ENCODE peak calls at places on chromosome 20, in five cellular contexts. V is progenitor cell of endocrine pancreas; P is stimulated activated CD4-positive, alpha-beta T cell treated with anti-CD3 and anti-CD28 coated beads, Interleukin-1b, Interleukin-23, amount 100 ng/mL, for 24 hours; W is NAMALWA; N is GM23248. E is an unnamed sample.

GRCh38 chr20:34528921-34529297 is 12.7 kb downstream of the DYNLRB1 start:
- DNase-seq in V (no peak), P (no peak), W (no peak), N (peak; percentile 15), E (no peak)

GRCh38 chr20:57441510-57442154 is 50.4 kb downstream of the RBM38 start:
- DNase-seq in V (no peak), P (no peak), W (no peak), N (no peak), E (no peak)

GRCh38 chr20:58579069-58579818 is 64.0 kb upstream of the APCDD1L start:
- DNase-seq in V (no peak), P (no peak), W (no peak), N (no peak), E (no peak)

GRCh38 chr20:3080939-3081388 is 3.6 kb downstream of the AVP start:
- DNase-seq in V (no peak), P (no peak), W (no peak), N (peak; percentile 64), E (peak; percentile 18)

GRCh38 chr20:58542411-58543095 is 27.4 kb upstream of the APCDD1L start:
- DNase-seq in V (no peak), P (no peak), W (no peak), N (peak; percentile 41), E (peak; percentile 36)

GRCh38 chr20:63737940-63738686 is 1.5 kb upstream of the SLC2A4RG start:
- DNase-seq in V (no peak), P (no peak), W (peak; percentile 29), N (no peak), E (no peak)

GRCh38 chr20:642398-643174 is 10.4 kb downstream of the SRXN1 start:
- DNase-seq in V (peak; percentile 37), P (no peak), W (no peak), N (peak; percentile 40), E (no peak)

GRCh38 chr20:7924692-7925091 is 15.6 kb downstream of the HAO1 start:
- DNase-seq in V (no peak), P (no peak), W (no peak), N (peak; percentile 93), E (peak; percentile 97)

GRCh38 chr20:53154540-53154939 is 182.4 kb downstream of the TSHZ2 start:
- DNase-seq in V (no peak), P (no peak), W (no peak), N (peak; percentile 81), E (no peak)

E was measured in IMR-90.